ENCODE peak calls at places on chromosomes 5 and 9, in seven cellular contexts. J is tibial artery, R is ovary, Y is transverse colon, A is GM13977, D is H1, F is body of pancreas. K is an unnamed sample.

GRCh38 chr5:151463137-151464029 is 16.0 kb downstream of the SLC36A1 start:
- DNase-seq in D (peak; percentile 83), F (no peak), Y (peak; percentile 47), R (no peak), J (no peak), A (no peak), K (no peak)

GRCh38 chr9:111352545-111352944 is 22.5 kb upstream of the OR2K2 start:
- DNase-seq in J (no peak), A (no peak), R (no peak), F (no peak), D (no peak), Y (no peak), K (no peak)

GRCh38 chr5:160506006-160507004 is 84.7 kb downstream of the PTTG1 start:
- DNase-seq in R (no peak), J (peak; percentile 38), A (peak; percentile 49), F (peak; percentile 16), D (peak; percentile 53), Y (peak; percentile 46), K (no peak)

GRCh38 chr5:143405747-143406098 is 2.2 kb upstream of the NR3C1 start:
- DNase-seq in R (no peak), J (no peak), D (no peak), A (no peak), Y (no peak), F (no peak), K (no peak)

GRCh38 chr5:178793156-178793555 is 62.7 kb upstream of the ZNF354A start:
- DNase-seq in F (peak; percentile 50), Y (peak; percentile 15), R (no peak), A (no peak), D (peak; percentile 77), J (peak; percentile 17), K (no peak)

GRCh38 chr5:14908195-14908594 is 36.6 kb upstream of the ANKH start:
- DNase-seq in Y (no peak), A (no peak), R (no peak), F (no peak), J (no peak), D (no peak), K (no peak)

GRCh38 chr9:120388000-120388855 is 191.7 kb downstream of the CDK5RAP2 start:
- DNase-seq in A (no peak), Y (no peak), D (no peak), R (no peak), F (no peak), J (no peak), K (no peak)

GRCh38 chr5:116135344-116135743 is 50.5 kb downstream of the COMMD10 start:
- DNase-seq in R (no peak), Y (no peak), F (no peak), D (no peak), A (peak; percentile 21), J (no peak), K (no peak)

GRCh38 chr9:124264812-124265211 is 7.1 kb downstream of the NEK6 start:
- DNase-seq in D (no peak), F (no peak), J (no peak), A (peak; percentile 75), Y (peak; percentile 54), R (no peak), K (no peak)

GRCh38 chr5:179816401-179817070 is 4.2 kb upstream of the SQSTM1 start:
- DNase-seq in D (no peak), Y (no peak), J (no peak), F (peak; percentile 51), R (peak; percentile 52), A (peak; percentile 31), K (no peak)

GRCh38 chr5:56525117-56525516 is 290.2 kb upstream of the MAP3K1 start:
- DNase-seq in F (no peak), Y (no peak), J (no peak), A (no peak), D (no peak), R (no peak), K (no peak)

GRCh38 chr9:137186385-137186784 is 2.0 kb downstream of the ANAPC2 start:
- DNase-seq in R (no peak), F (no peak), A (no peak), J (no peak), Y (no peak), D (no peak), K (no peak)

GRCh38 chr9:6106576-6107339 is 91.3 kb upstream of the RANBP6 start:
- DNase-seq in D (peak; percentile 48), J (no peak), R (no peak), A (peak; percentile 44), Y (no peak), F (peak; percentile 26), K (no peak)

GRCh38 chr5:160312960-160313734 is 783 bp upstream of the CCNJL start:
- DNase-seq in A (peak; percentile 28), Y (no peak), R (no peak), J (no peak), F (no peak), D (no peak), K (no peak)

GRCh38 chr5:130549884-130550552 is 615.0 kb downstream of the HINT1 start:
- DNase-seq in J (no peak), F (no peak), A (no peak), D (no peak), Y (no peak), R (no peak), K (no peak)

GRCh38 chr5:65213921-65214525 is 267.7 kb downstream of the ADAMTS6 start:
- DNase-seq in F (peak; percentile 15), Y (peak; percentile 9), R (no peak), A (no peak), D (no peak), J (no peak), K (no peak)

GRCh38 chr5:146130440-146131045 is 25.2 kb upstream of the PLAC8L1 start:
- DNase-seq in Y (no peak), D (no peak), R (no peak), J (no peak), F (no peak), A (no peak), K (no peak)

GRCh38 chr5:162607879-162608278 is 540.3 kb downstream of the GABRG2 start:
- DNase-seq in F (no peak), J (no peak), D (no peak), R (no peak), A (no peak), Y (no peak), K (no peak)

GRCh38 chr5:24693609-24694008 is 48.8 kb upstream of the CDH10 start:
- DNase-seq in R (no peak), A (no peak), Y (no peak), F (no peak), J (no peak), D (no peak), K (no peak)

GRCh38 chr5:177601577-177602457 is 1.9 kb downstream of the B4GALT7 start:
- DNase-seq in Y (no peak), A (no peak), R (no peak), F (no peak), J (no peak), D (no peak), K (no peak)

GRCh38 chr5:132001647-132002561 is 9.6 kb downstream of the ACSL6 start:
- DNase-seq in F (peak; percentile 30), Y (no peak), R (no peak), J (no peak), A (no peak), D (no peak), K (no peak)

GRCh38 chr5:54637654-54638053 is 120.1 kb downstream of the SNX18 start:
- DNase-seq in F (no peak), R (peak; percentile 80), J (peak; percentile 62), A (no peak), Y (no peak), D (no peak), K (no peak)

GRCh38 chr5:54644226-54644625 is 126.7 kb downstream of the SNX18 start:
- DNase-seq in J (no peak), R (no peak), D (no peak), A (no peak), F (no peak), Y (no peak), K (no peak)

GRCh38 chr5:54643679-54644078 is 126.1 kb downstream of the SNX18 start:
- DNase-seq in F (no peak), R (no peak), D (no peak), Y (no peak), A (no peak), J (no peak), K (no peak)

GRCh38 chr5:54638090-54638489 is 120.5 kb downstream of the SNX18 start:
- DNase-seq in R (no peak), J (no peak), Y (no peak), D (no peak), A (no peak), F (no peak), K (no peak)

GRCh38 chr5:54639621-54640020 is 122.1 kb downstream of the SNX18 start:
- DNase-seq in F (no peak), Y (no peak), D (no peak), J (no peak), R (no peak), A (no peak), K (no peak)
- TF ChIP-seq CTCF in F (no peak), Y (no peak), D (no peak), J (no peak), R (no peak), A (no peak), K (no peak)

GRCh38 chr9:107484117-107484723 is 5.3 kb downstream of the KLF4 start:
- DNase-seq in R (no peak), Y (peak; percentile 33), F (peak; percentile 28), D (no peak), J (peak; percentile 35), A (peak; percentile 67), K (no peak)
- TF ChIP-seq CTCF in R (no peak), Y (peak; percentile 64), F (peak; percentile 77), D (peak; percentile 60), J (peak; percentile 57), A (peak; percentile 54), K (peak; percentile 60)

DNA sequence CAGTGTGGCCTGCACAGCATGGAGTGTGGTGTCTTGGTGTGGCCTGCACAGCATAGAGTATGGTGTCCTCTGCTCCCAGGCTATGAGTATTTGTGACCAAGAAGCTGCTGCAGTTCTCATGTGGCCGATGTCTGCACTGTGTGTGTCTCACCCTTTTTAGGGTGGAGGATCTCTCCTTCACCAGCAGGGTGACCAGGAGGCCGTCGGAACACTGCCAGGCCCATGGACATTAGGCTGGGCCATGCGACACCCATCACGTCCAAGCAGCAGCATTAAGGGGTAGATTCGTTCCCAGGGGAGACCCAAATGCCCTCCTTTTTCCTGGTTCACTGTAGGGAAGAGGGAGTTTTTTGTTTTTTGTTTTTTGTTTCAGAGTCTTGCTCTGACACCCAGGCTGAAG is 115.3 kb upstream of the SPIN1 start:
- DNase-seq in D (no peak), Y (no peak), F (no peak), A (no peak), R (no peak), J (no peak), K (no peak)
- TF ChIP-seq CTCF in D (no peak), Y (no peak), F (no peak), A (no peak), R (no peak), J (no peak), K (no peak)

GRCh38 chr9:131476777-131477345 is 25.9 kb upstream of the POMT1 start:
- DNase-seq in Y (no peak), J (no peak), D (no peak), R (no peak), F (no peak), A (no peak), K (no peak)

GRCh38 chr9:131474711-131475110 is 28.0 kb upstream of the POMT1 start:
- DNase-seq in R (no peak), J (no peak), F (no peak), D (no peak), A (no peak), Y (no peak), K (no peak)

GRCh38 chr9:131477367-131477766 is 25.4 kb upstream of the POMT1 start:
- DNase-seq in D (no peak), J (no peak), Y (no peak), A (no peak), F (no peak), R (no peak), K (no peak)

GRCh38 chr9:131475111-131475955 is 27.4 kb upstream of the POMT1 start:
- DNase-seq in Y (no peak), F (no peak), D (no peak), R (no peak), J (no peak), A (no peak), K (no peak)

GRCh38 chr9:131475956-131476776 is 26.6 kb upstream of the POMT1 start:
- DNase-seq in J (no peak), R (no peak), A (no peak), D (no peak), Y (no peak), F (no peak), K (no peak)
- TF ChIP-seq CTCF in J (peak; percentile 19), R (no peak), A (peak; percentile 39), D (peak; percentile 43), Y (peak; percentile 14), F (no peak), K (no peak)